ENCODE peak calls at places on chromosomes 12 and 14, in four cellular contexts. P, S, X and J are unnamed samples.

GRCh38 chr12:132904718-132905328 is 17.4 kb upstream of the CHFR start:
- DNase-seq in S (no peak), X (no peak), P (peak), J (peak)

GRCh38 chr14:26173581-26173980 is 424.3 kb downstream of the NOVA1 start:
- DNase-seq in P (no peak), S (no peak), X (no peak), J (no peak)

GRCh38 chr12:119148049-119148448 is 30.7 kb upstream of the HSPB8 start:
- DNase-seq in S (no peak), X (no peak), P (no peak), J (no peak)

GRCh38 chr12:46983393-46983793 is 96.0 kb upstream of the PCED1B start:
- DNase-seq in S (no peak), X (no peak), P (no peak), J (no peak)

GRCh38 chr12:119679490-119679889 is 11.6 kb downstream of the PRKAB1 start:
- DNase-seq in S (no peak), P (no peak), X (no peak), J (no peak)

GRCh38 chr12:131829351-131829794 is 1.2 kb downstream of the MMP17 start:
- DNase-seq in X (no peak), S (no peak), P (no peak), J (no peak)

GRCh38 chr14:20748439-20748838 is 2.8 kb downstream of the EDDM3A start:
- DNase-seq in S (no peak), P (no peak), X (no peak), J (no peak)

GRCh38 chr14:36477266-36477665 is 42.8 kb downstream of the NKX2-1 start:
- DNase-seq in X (no peak), S (no peak), P (no peak), J (no peak)

GRCh38 chr14:66104486-66104885 is 381.7 kb upstream of the CCDC196 start:
- DNase-seq in X (no peak), P (peak), S (no peak), J (no peak)

GRCh38 chr12:131608740-131609665 is 101.9 kb upstream of the SFSWAP start:
- DNase-seq in S (no peak), X (no peak), P (peak), J (peak)

GRCh38 chr12:5014269-5014668 is 29.4 kb upstream of the KCNA5 start:
- DNase-seq in X (no peak), S (no peak), P (no peak), J (no peak)

GRCh38 chr14:100875861-100876590 is 27.5 kb downstream of the RTL1 start:
- DNase-seq in S (no peak), P (no peak), X (no peak), J (no peak)

GRCh38 chr12:78229491-78230209 is 399.0 kb downstream of the NAV3 start:
- DNase-seq in P (peak), X (no peak), S (peak), J (peak)

GRCh38 chr12:1846421-1847405 is 26.3 kb downstream of the LRTM2 start:
- DNase-seq in X (no peak), P (no peak), S (no peak), J (no peak)

GRCh38 chr12:46133751-46134150 is 135.1 kb downstream of the SLC38A1 start:
- DNase-seq in P (no peak), S (no peak), X (no peak), J (no peak)

GRCh38 chr14:45181329-45181728 is 45.6 kb downstream of the FANCM start:
- DNase-seq in S (no peak), P (no peak), X (no peak), J (no peak)

GRCh38 chr14:57346741-57347140 is 43.6 kb upstream of the NAA30 start:
- DNase-seq in P (no peak), X (no peak), S (no peak), J (no peak)

GRCh38 chr14:49598182-49598478 is 610 bp upstream of the LRR1 start:
- DNase-seq in P (peak), X (no peak), S (no peak), J (no peak)

GRCh38 chr12:100555722-100556121 is 17.8 kb upstream of the GAS2L3 start:
- DNase-seq in S (no peak), X (no peak), P (no peak), J (no peak)

GRCh38 chr12:42284157-42284556 is 41.7 kb downstream of the ZCRB1 start:
- DNase-seq in X (no peak), P (no peak), S (no peak), J (no peak)

GRCh38 chr14:68402525-68403101 is 390.3 kb downstream of the ZFP36L1 start:
- DNase-seq in P (no peak), S (no peak), X (no peak), J (no peak)

GRCh38 chr14:75977544-75977943 is 4.3 kb downstream of the TGFB3 start:
- DNase-seq in S (no peak), P (no peak), X (no peak), J (no peak)

GRCh38 chr12:94151577-94151976 is 3.2 kb downstream of the PLXNC1 start:
- DNase-seq in S (no peak), P (no peak), X (no peak), J (no peak)

GRCh38 chr12:94721173-94721572 is 70.8 kb upstream of the TMCC3 start:
- DNase-seq in S (peak), X (no peak), P (no peak), J (peak)

GRCh38 chr12:106108187-106108816 is 30.5 kb downstream of the NUAK1 start:
- DNase-seq in X (no peak), P (no peak), S (no peak), J (no peak)

GRCh38 chr12:92911339-92911738 is 17.8 kb downstream of the EEA1 start:
- DNase-seq in S (no peak), P (no peak), X (no peak), J (no peak)

GRCh38 chr14:102594514-102595175 is 2.2 kb downstream of the RCOR1 start:
- DNase-seq in X (peak), S (peak), P (peak), J (peak)

GRCh38 chr12:1634590-1635191 is 5.7 kb downstream of the WNT5B start:
- DNase-seq in P (peak), S (no peak), X (peak), J (peak)

GRCh38 chr12:122891661-122892525 is 4.0 kb downstream of the VPS37B start:
- DNase-seq in X (peak), S (no peak), P (no peak), J (no peak)

GRCh38 chr12:112822056-112822455 is 30.5 kb downstream of the RPH3A start:
- DNase-seq in S (no peak), X (no peak), P (no peak), J (no peak)
- TF ChIP-seq POLR2AphosphoS5 in S (no peak), X (no peak), P (no peak), J (no peak)

GRCh38 chr14:91140672-91141071 is 26.8 kb downstream of the DGLUCY start:
- DNase-seq in X (no peak), S (no peak), P (peak), J (no peak)
- TF ChIP-seq SPI1 in X (no peak), S (no peak), P (no peak), J (no peak)

GRCh38 chr12:98371419-98371818 is 144.0 kb upstream of the TMPO start:
- DNase-seq in S (no peak), P (no peak), X (no peak), J (no peak)
- TF ChIP-seq POLR2AphosphoS5 in S (no peak), P (no peak), X (no peak), J (no peak)

DNA sequence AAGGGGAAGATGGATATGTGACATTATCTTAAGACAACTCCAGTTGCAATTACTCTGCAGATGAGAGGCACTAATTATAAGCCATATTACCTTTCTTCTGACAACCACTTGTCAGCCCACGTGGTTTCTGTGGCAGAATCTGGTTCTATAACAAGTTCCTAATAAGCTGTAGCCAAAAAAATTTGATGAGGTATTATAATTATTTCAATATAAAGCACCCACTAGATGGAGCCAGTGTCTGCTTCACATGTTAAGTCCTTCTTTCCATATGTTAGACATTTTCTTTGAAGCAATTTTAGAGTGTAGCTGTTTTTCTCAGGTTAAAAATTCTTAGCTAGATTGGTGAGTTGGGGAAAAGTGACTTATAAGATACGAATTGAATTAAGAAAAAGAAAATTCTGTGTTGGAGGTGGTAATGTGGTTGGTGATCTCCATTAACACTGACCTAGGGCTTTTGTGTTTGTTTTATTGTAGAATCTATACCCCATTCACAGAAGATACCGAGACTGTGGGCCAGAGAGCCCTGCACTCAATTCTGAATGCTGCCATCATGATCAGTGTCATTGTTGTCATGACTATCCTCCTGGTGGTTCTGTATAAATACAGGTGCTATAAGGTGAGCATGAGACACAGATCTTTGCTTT is 36.9 kb downstream of the PSEN1 start:
- DNase-seq in P (no peak), X (no peak), S (no peak), J (no peak)
- TF ChIP-seq SPI1 in P (no peak), X (no peak), S (no peak), J (no peak)